ENCODE peak calls at places on chromosomes 7 and 10, in ten cellular contexts. S is HFF-Myc, P is heart left ventricle, H is B cell, C is cardiac muscle cell, L is kidney epithelial cell, E is transverse colon, R is SK-N-SH, B is astrocyte of the spinal cord, W is GM20000. U is an unnamed sample.

GRCh38 chr10:115129752-115130151 is 36.6 kb downstream of the ATRNL1 start:
- DNase-seq in S (peak; percentile 4), P (no peak), H (peak; percentile 35), C (peak; percentile 52), L (no peak), E (no peak), R (peak; percentile 13), B (peak; percentile 51), W (peak; percentile 11), U (no peak)

GRCh38 chr7:8147004-8147403 is 115.0 kb downstream of the ICA1 start:
- DNase-seq in S (no peak), P (peak; percentile 60), H (no peak), C (peak; percentile 86), L (no peak), E (no peak), R (no peak), B (no peak), W (no peak), U (no peak)

GRCh38 chr10:59177862-59178235 is 1.4 kb downstream of the PHYHIPL start:
- DNase-seq in S (no peak), P (no peak), H (no peak), C (no peak), L (no peak), E (no peak), R (no peak), B (no peak), W (no peak), U (no peak)

GRCh38 chr10:63388421-63389031 is 77.3 kb downstream of the JMJD1C start:
- DNase-seq in S (no peak), P (no peak), H (no peak), C (no peak), L (peak; percentile 10), E (no peak), R (no peak), B (peak; percentile 55), W (no peak), U (no peak)

GRCh38 chr7:96320437-96320836 is 1.5 kb downstream of the SLC25A13 start:
- DNase-seq in S (no peak), P (no peak), H (peak; percentile 10), C (peak; percentile 8), L (no peak), E (no peak), R (no peak), B (no peak), W (peak; percentile 46), U (no peak)

GRCh38 chr7:139451638-139452037 is 31.8 kb downstream of the KLRG2 start:
- DNase-seq in S (no peak), P (no peak), H (no peak), C (no peak), L (no peak), E (no peak), R (no peak), B (peak; percentile 28), W (no peak), U (no peak)

GRCh38 chr10:78644550-78644949 is 424.2 kb upstream of the ZMIZ1 start:
- DNase-seq in S (no peak), P (no peak), H (no peak), C (no peak), L (no peak), E (no peak), R (no peak), B (no peak), W (no peak), U (no peak)

GRCh38 chr7:76069238-76069638 is 21.3 kb downstream of the MDH2 start:
- DNase-seq in S (peak; percentile 72), P (peak; percentile 81), H (no peak), C (peak; percentile 58), L (peak; percentile 86), E (peak; percentile 59), R (peak; percentile 46), B (peak; percentile 91), W (peak; percentile 15), U (no peak)

GRCh38 chr10:124035928-124036558 is 57.4 kb downstream of the CHST15 start:
- DNase-seq in S (no peak), P (peak; percentile 40), H (peak; percentile 88), C (no peak), L (no peak), E (peak; percentile 78), R (no peak), B (peak; percentile 22), W (peak; percentile 94), U (peak; percentile 24)

GRCh38 chr7:133794490-133794889 is 332.6 kb upstream of the LRGUK start:
- DNase-seq in S (no peak), P (peak; percentile 27), H (no peak), C (no peak), L (no peak), E (no peak), R (no peak), B (no peak), W (no peak), U (no peak)

GRCh38 chr7:29412912-29413311 is 150.7 kb upstream of the PRR15 start:
- DNase-seq in S (no peak), P (no peak), H (no peak), C (no peak), L (peak; percentile 65), E (no peak), R (no peak), B (no peak), W (no peak), U (no peak)

GRCh38 chr10:73772280-73773151 is 9.3 kb upstream of the CHCHD1 start:
- DNase-seq in S (no peak), P (peak; percentile 90), H (peak; percentile 88), C (peak; percentile 82), L (no peak), E (peak; percentile 84), R (peak; percentile 95), B (peak; percentile 85), W (peak; percentile 89), U (peak; percentile 48)

GRCh38 chr10:132280646-132281074 is 27.1 kb downstream of the STK32C start:
- DNase-seq in S (no peak), P (peak; percentile 13), H (no peak), C (no peak), L (no peak), E (no peak), R (no peak), B (no peak), W (no peak), U (no peak)

GRCh38 chr10:100999742-101000601 is at the start of gene LZTS2:
- DNase-seq in S (no peak), P (peak; percentile 60), H (peak; percentile 26), C (peak; percentile 55), L (no peak), E (peak; percentile 24), R (peak; percentile 93), B (no peak), W (no peak), U (peak; percentile 46)

GRCh38 chr10:120278069-120278468 is 179.0 kb upstream of the PLPP4 start:
- DNase-seq in S (no peak), P (no peak), H (no peak), C (no peak), L (no peak), E (no peak), R (no peak), B (no peak), W (no peak), U (no peak)

GRCh38 chr7:1169409-1170368 is 9.7 kb upstream of the ZFAND2A start:
- DNase-seq in S (no peak), P (peak; percentile 89), H (peak; percentile 90), C (peak; percentile 47), L (no peak), E (peak; percentile 90), R (peak; percentile 86), B (peak; percentile 70), W (peak; percentile 89), U (peak; percentile 36)

GRCh38 chr10:123760648-123761428 is 94.7 kb downstream of the GPR26 start:
- DNase-seq in S (no peak), P (no peak), H (no peak), C (no peak), L (no peak), E (no peak), R (no peak), B (no peak), W (no peak), U (no peak)

DNA sequence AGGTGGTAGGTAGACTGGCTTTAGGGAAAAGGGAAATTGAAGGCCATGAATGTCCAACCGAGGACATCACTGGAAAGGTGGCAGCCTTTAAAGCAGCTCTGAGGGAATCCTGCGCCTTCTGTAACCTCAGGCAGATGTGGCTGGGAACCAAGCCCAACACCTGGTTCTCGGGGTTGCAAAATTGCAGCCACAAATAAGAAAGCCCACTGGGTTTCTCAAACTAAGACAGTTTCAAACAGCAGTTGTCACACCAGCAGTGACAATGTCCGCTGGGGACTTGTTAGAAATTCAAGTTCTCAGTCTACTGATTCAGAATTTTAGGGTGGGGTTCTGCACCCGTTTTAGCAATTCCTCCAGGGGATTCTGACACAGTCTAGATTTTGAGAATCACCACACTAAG is 42.7 kb upstream of the STEAP1B start:
- DNase-seq in S (no peak), P (no peak), H (no peak), C (no peak), L (no peak), E (no peak), R (no peak), B (no peak), W (no peak), U (no peak)
- TF ChIP-seq CTCF in S (no peak), P (no peak), H (no peak), C (no peak), L (no peak), E (no peak), R (no peak), B (no peak), W (no peak), U (no peak)

DNA sequence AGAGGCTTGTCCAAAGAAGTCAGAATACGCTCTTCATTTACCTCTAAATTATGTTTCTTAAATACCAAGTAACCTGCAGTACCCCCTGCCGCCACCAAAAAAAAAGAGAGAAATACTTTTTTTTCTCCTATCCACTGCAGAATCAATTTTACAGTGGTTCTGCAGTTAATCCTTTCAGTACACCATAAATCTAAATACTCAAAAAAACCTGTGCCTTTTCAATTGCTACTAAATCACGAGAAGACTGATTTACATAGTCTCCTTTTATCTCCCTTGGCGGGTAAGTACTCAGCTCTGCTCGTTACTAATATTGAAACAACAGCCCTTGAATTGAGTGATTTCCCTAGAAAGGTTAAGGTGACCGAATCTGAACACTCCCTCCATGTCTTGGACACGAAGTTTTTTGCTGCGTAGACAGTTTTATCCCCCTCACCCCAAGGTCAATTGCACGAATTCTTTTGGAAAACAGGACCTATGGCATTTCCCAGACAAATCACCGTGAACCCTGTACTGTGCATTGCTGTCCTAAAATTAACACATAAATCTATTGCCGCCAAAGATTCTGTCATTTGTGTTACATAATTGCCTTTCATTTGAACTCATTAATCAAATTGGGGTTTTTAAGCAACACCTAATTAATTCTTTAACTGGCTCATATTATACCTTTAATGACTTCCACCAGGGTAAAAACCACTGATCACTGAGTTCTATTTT is 517 bp upstream of the VIM start:
- DNase-seq in S (no peak), P (no peak), H (peak; percentile 52), C (peak; percentile 13), L (no peak), E (no peak), R (peak; percentile 50), B (peak; percentile 62), W (peak; percentile 57), U (no peak)
- TF ChIP-seq CTCF in S (peak; percentile 7), P (peak; percentile 40), H (peak; percentile 68), C (peak; percentile 45), L (peak; percentile 11), E (peak; percentile 54), R (peak; percentile 66), B (peak; percentile 15), W (no peak), U (peak; percentile 60)

GRCh38 chr10:3452234-3452633 is 279.7 kb upstream of the PITRM1 start:
- DNase-seq in S (peak; percentile 92), P (no peak), H (no peak), C (no peak), L (peak; percentile 83), E (no peak), R (no peak), B (peak; percentile 98), W (no peak), U (no peak)
- TF ChIP-seq CTCF in S (peak; percentile 49), P (peak; percentile 53), H (no peak), C (peak; percentile 69), L (peak; percentile 46), E (no peak), R (peak; percentile 62), B (peak; percentile 63), W (no peak), U (no peak)

GRCh38 chr7:43926193-43927043 is at the start of gene UBE2D4:
- DNase-seq in S (no peak), P (peak; percentile 90), H (peak; percentile 92), C (peak; percentile 82), L (no peak), E (peak; percentile 95), R (peak; percentile 97), B (peak; percentile 71), W (peak; percentile 94), U (peak; percentile 76)
- TF ChIP-seq CTCF in S (no peak), P (no peak), H (no peak), C (peak; percentile 17), L (no peak), E (no peak), R (no peak), B (no peak), W (peak; percentile 10), U (peak; percentile 13)